ENCODE peak calls at places on chromosomes 3 and 15, in five cellular contexts. One of them, this sample, is unnamed.

GRCh38 chr3:64852738-64853137 is 164.9 kb upstream of the ADAMTS9 start:
- DNase-seq in hypothalamus: no peak
- DNase-seq in T-helper 9 cell: no peak
- DNase-seq in central memory CD4-positive, alpha-beta T cell: no peak
- DNase-seq in glomerular endothelial cell: no peak
- DNase-seq in this sample: no peak

GRCh38 chr3:62007036-62007435 is 366.3 kb downstream of the FEZF2 start:
- DNase-seq in T-helper 9 cell: no peak
- DNase-seq in glomerular endothelial cell: no peak
- DNase-seq in central memory CD4-positive, alpha-beta T cell: no peak
- DNase-seq in hypothalamus: peak; percentile 5
- DNase-seq in this sample: no peak

GRCh38 chr3:129888739-129889138 is 4.8 kb downstream of the TMCC1 start:
- DNase-seq in glomerular endothelial cell: no peak
- DNase-seq in hypothalamus: no peak
- DNase-seq in T-helper 9 cell: no peak
- DNase-seq in central memory CD4-positive, alpha-beta T cell: no peak
- DNase-seq in this sample: peak; percentile 78

GRCh38 chr15:47983533-47983932 is 137.3 kb upstream of the SLC24A5 start:
- DNase-seq in central memory CD4-positive, alpha-beta T cell: no peak
- DNase-seq in hypothalamus: no peak
- DNase-seq in T-helper 9 cell: no peak
- DNase-seq in glomerular endothelial cell: no peak
- DNase-seq in this sample: peak; percentile 3

GRCh38 chr3:107065094-107065861 is 312.0 kb upstream of the CCDC54 start:
- DNase-seq in glomerular endothelial cell: no peak
- DNase-seq in T-helper 9 cell: no peak
- DNase-seq in central memory CD4-positive, alpha-beta T cell: no peak
- DNase-seq in hypothalamus: peak; percentile 13
- DNase-seq in this sample: peak; percentile 12

GRCh38 chr3:37071921-37072320 is 78.6 kb downstream of the MLH1 start:
- DNase-seq in central memory CD4-positive, alpha-beta T cell: no peak
- DNase-seq in hypothalamus: no peak
- DNase-seq in glomerular endothelial cell: no peak
- DNase-seq in T-helper 9 cell: no peak
- DNase-seq in this sample: no peak

GRCh38 chr3:48715179-48715800 is 1.7 kb downstream of the IP6K2 start:
- DNase-seq in glomerular endothelial cell: no peak
- DNase-seq in hypothalamus: no peak
- DNase-seq in central memory CD4-positive, alpha-beta T cell: no peak
- DNase-seq in T-helper 9 cell: no peak
- DNase-seq in this sample: peak; percentile 52

GRCh38 chr3:50264389-50264963 is 4.5 kb upstream of the SEMA3B start:
- DNase-seq in glomerular endothelial cell: no peak
- DNase-seq in T-helper 9 cell: no peak
- DNase-seq in hypothalamus: peak; percentile 63
- DNase-seq in central memory CD4-positive, alpha-beta T cell: no peak
- DNase-seq in this sample: no peak

GRCh38 chr15:76234337-76234889 is 76.9 kb downstream of the ETFA start:
- DNase-seq in hypothalamus: no peak
- DNase-seq in glomerular endothelial cell: no peak
- DNase-seq in T-helper 9 cell: no peak
- DNase-seq in central memory CD4-positive, alpha-beta T cell: no peak
- DNase-seq in this sample: no peak

GRCh38 chr15:87228460-87228859 is 1028.1 kb downstream of the NTRK3 start:
- DNase-seq in hypothalamus: no peak
- DNase-seq in central memory CD4-positive, alpha-beta T cell: no peak
- DNase-seq in T-helper 9 cell: no peak
- DNase-seq in glomerular endothelial cell: no peak
- DNase-seq in this sample: no peak

GRCh38 chr3:152657002-152657400 is 177.9 kb upstream of the P2RY1 start:
- DNase-seq in T-helper 9 cell: no peak
- DNase-seq in hypothalamus: no peak
- DNase-seq in glomerular endothelial cell: no peak
- DNase-seq in central memory CD4-positive, alpha-beta T cell: no peak
- DNase-seq in this sample: no peak

GRCh38 chr15:93150910-93151309 is 61.9 kb upstream of the RGMA start:
- DNase-seq in hypothalamus: no peak
- DNase-seq in central memory CD4-positive, alpha-beta T cell: no peak
- DNase-seq in glomerular endothelial cell: no peak
- DNase-seq in T-helper 9 cell: no peak
- DNase-seq in this sample: no peak

GRCh38 chr3:136069933-136070332 is 104.4 kb downstream of the PPP2R3A start:
- DNase-seq in T-helper 9 cell: no peak
- DNase-seq in glomerular endothelial cell: no peak
- DNase-seq in hypothalamus: no peak
- DNase-seq in central memory CD4-positive, alpha-beta T cell: no peak
- DNase-seq in this sample: no peak

GRCh38 chr3:47669026-47669749 is 90.5 kb upstream of the CSPG5 start:
- DNase-seq in T-helper 9 cell: no peak
- DNase-seq in hypothalamus: no peak
- DNase-seq in glomerular endothelial cell: no peak
- DNase-seq in central memory CD4-positive, alpha-beta T cell: no peak
- DNase-seq in this sample: peak; percentile 10

GRCh38 chr3:134544306-134544705 is 58.4 kb downstream of the CEP63 start:
- DNase-seq in central memory CD4-positive, alpha-beta T cell: no peak
- DNase-seq in glomerular endothelial cell: no peak
- DNase-seq in T-helper 9 cell: no peak
- DNase-seq in hypothalamus: no peak
- DNase-seq in this sample: no peak

GRCh38 chr3:195165790-195166189 is 105.2 kb downstream of the XXYLT1 start:
- DNase-seq in T-helper 9 cell: no peak
- DNase-seq in hypothalamus: no peak
- DNase-seq in glomerular endothelial cell: no peak
- DNase-seq in central memory CD4-positive, alpha-beta T cell: no peak
- DNase-seq in this sample: no peak

GRCh38 chr15:52013151-52013791 is 5.7 kb upstream of the MAPK6 start:
- DNase-seq in T-helper 9 cell: no peak
- DNase-seq in central memory CD4-positive, alpha-beta T cell: no peak
- DNase-seq in hypothalamus: no peak
- DNase-seq in glomerular endothelial cell: no peak
- DNase-seq in this sample: no peak

GRCh38 chr3:160413613-160414248 is 14.3 kb downstream of the SMC4 start:
- DNase-seq in hypothalamus: peak; percentile 23
- DNase-seq in glomerular endothelial cell: no peak
- DNase-seq in T-helper 9 cell: peak; percentile 50
- DNase-seq in central memory CD4-positive, alpha-beta T cell: peak; percentile 64
- DNase-seq in this sample: peak; percentile 76

GRCh38 chr3:114080201-114080600 is 23.7 kb downstream of the QTRT2 start:
- DNase-seq in hypothalamus: no peak
- DNase-seq in central memory CD4-positive, alpha-beta T cell: no peak
- DNase-seq in T-helper 9 cell: no peak
- DNase-seq in glomerular endothelial cell: no peak
- DNase-seq in this sample: no peak

GRCh38 chr3:117052356-117052755 is 342.8 kb downstream of the TUSC7 start:
- DNase-seq in T-helper 9 cell: no peak
- DNase-seq in central memory CD4-positive, alpha-beta T cell: no peak
- DNase-seq in glomerular endothelial cell: no peak
- DNase-seq in hypothalamus: no peak
- DNase-seq in this sample: no peak

GRCh38 chr3:38446812-38447211 is 6.9 kb upstream of the ACVR2B start:
- DNase-seq in glomerular endothelial cell: no peak
- DNase-seq in central memory CD4-positive, alpha-beta T cell: no peak
- DNase-seq in hypothalamus: no peak
- DNase-seq in T-helper 9 cell: no peak
- DNase-seq in this sample: no peak

GRCh38 chr15:44296625-44297524 is 8.4 kb downstream of the GOLM2 start:
- DNase-seq in central memory CD4-positive, alpha-beta T cell: no peak
- DNase-seq in T-helper 9 cell: no peak
- DNase-seq in hypothalamus: no peak
- DNase-seq in glomerular endothelial cell: no peak
- DNase-seq in this sample: peak; percentile 40

GRCh38 chr3:140014831-140015495 is 80.0 kb downstream of the CLSTN2 start:
- DNase-seq in central memory CD4-positive, alpha-beta T cell: no peak
- DNase-seq in hypothalamus: no peak
- DNase-seq in glomerular endothelial cell: no peak
- DNase-seq in T-helper 9 cell: no peak
- DNase-seq in this sample: no peak

GRCh38 chr3:55006277-55006676 is 78.4 kb upstream of the LRTM1 start:
- DNase-seq in hypothalamus: no peak
- DNase-seq in central memory CD4-positive, alpha-beta T cell: no peak
- DNase-seq in glomerular endothelial cell: no peak
- DNase-seq in T-helper 9 cell: no peak
- DNase-seq in this sample: no peak

GRCh38 chr15:64807051-64807749 is 18.2 kb downstream of the PIF1 start:
- DNase-seq in glomerular endothelial cell: no peak
- DNase-seq in hypothalamus: no peak
- DNase-seq in central memory CD4-positive, alpha-beta T cell: no peak
- DNase-seq in T-helper 9 cell: no peak
- DNase-seq in this sample: no peak

GRCh38 chr3:37530298-37530697 is 331.4 kb upstream of the CTDSPL start:
- DNase-seq in T-helper 9 cell: no peak
- DNase-seq in glomerular endothelial cell: no peak
- DNase-seq in hypothalamus: no peak
- DNase-seq in central memory CD4-positive, alpha-beta T cell: no peak
- DNase-seq in this sample: no peak

GRCh38 chr3:186464424-186465093 is 79.6 kb downstream of the CRYGS start:
- DNase-seq in T-helper 9 cell: no peak
- DNase-seq in central memory CD4-positive, alpha-beta T cell: no peak
- DNase-seq in hypothalamus: no peak
- DNase-seq in glomerular endothelial cell: no peak
- DNase-seq in this sample: no peak

GRCh38 chr15:25133804-25134203 is 179.0 kb downstream of the SNRPN start:
- DNase-seq in hypothalamus: no peak
- DNase-seq in central memory CD4-positive, alpha-beta T cell: no peak
- DNase-seq in T-helper 9 cell: no peak
- DNase-seq in glomerular endothelial cell: no peak
- DNase-seq in this sample: no peak

GRCh38 chr15:98953000-98953776 is 54.4 kb downstream of the PGPEP1L start:
- DNase-seq in glomerular endothelial cell: no peak
- DNase-seq in hypothalamus: no peak
- DNase-seq in central memory CD4-positive, alpha-beta T cell: no peak
- DNase-seq in T-helper 9 cell: no peak
- DNase-seq in this sample: no peak

GRCh38 chr3:164326714-164327113 is 751.6 kb downstream of the SI start:
- DNase-seq in T-helper 9 cell: no peak
- DNase-seq in hypothalamus: no peak
- DNase-seq in central memory CD4-positive, alpha-beta T cell: no peak
- DNase-seq in glomerular endothelial cell: no peak
- DNase-seq in this sample: no peak

GRCh38 chr15:68555348-68556037 is 23.3 kb upstream of the CORO2B start:
- DNase-seq in T-helper 9 cell: no peak
- DNase-seq in central memory CD4-positive, alpha-beta T cell: no peak
- DNase-seq in hypothalamus: no peak
- DNase-seq in glomerular endothelial cell: no peak
- DNase-seq in this sample: no peak

This sample was measured in dermis microvascular lymphatic vessel endothelial cell.